ENCODE peak calls at places on chromosomes 2 and 18, in four cellular contexts. O, J, M and B are unnamed samples.

GRCh38 chr18:5285326-5285725 is 10.2 kb downstream of the ZBTB14 start:
- DNase-seq in O (no peak), M (no peak), J (no peak), B (no peak)

GRCh38 chr2:33425660-33426059 is 50.8 kb upstream of the RASGRP3 start:
- DNase-seq in M (no peak), O (no peak), J (no peak), B (no peak)

GRCh38 chr2:46821600-46821999 is 94.0 kb downstream of the MCFD2 start:
- DNase-seq in J (no peak), M (no peak), O (no peak), B (no peak)

GRCh38 chr2:206115026-206115578 is 29.1 kb upstream of the INO80D start:
- DNase-seq in O (no peak), M (no peak), J (no peak), B (peak; percentile 20)

GRCh38 chr2:100935372-100935752 is 66.7 kb upstream of the RPL31 start:
- DNase-seq in J (no peak), M (no peak), O (no peak), B (no peak)

GRCh38 chr2:152587187-152587947 is 129.9 kb downstream of the PRPF40A start:
- DNase-seq in M (no peak), O (no peak), J (no peak), B (no peak)

GRCh38 chr2:72148391-72148974 is 821 bp upstream of the CYP26B1 start:
- DNase-seq in M (no peak), J (no peak), O (no peak), B (no peak)

GRCh38 chr2:191983591-191983990 is 136.7 kb upstream of the CAVIN2 start:
- DNase-seq in M (no peak), O (no peak), J (no peak), B (no peak)

GRCh38 chr2:43190305-43191052 is 35.9 kb downstream of the ZFP36L2 start:
- DNase-seq in O (no peak), M (no peak), J (peak; percentile 91), B (no peak)

GRCh38 chr2:111227716-111228141 is 107.0 kb downstream of the BCL2L11 start:
- DNase-seq in M (no peak), J (no peak), O (no peak), B (peak; percentile 42)

GRCh38 chr2:228657807-228658402 is 476.4 kb upstream of the SPHKAP start:
- DNase-seq in M (peak; percentile 3), O (peak; percentile 8), J (no peak), B (peak; percentile 19)

GRCh38 chr2:61853086-61853847 is 593 bp downstream of the FAM161A start:
- DNase-seq in J (peak; percentile 51), M (no peak), O (peak; percentile 79), B (peak; percentile 64)

GRCh38 chr2:240398711-240399267 is 36.7 kb upstream of the GPC1 start:
- DNase-seq in M (no peak), O (no peak), J (no peak), B (no peak)

GRCh38 chr2:43454791-43455190 is 141.0 kb downstream of the THADA start:
- DNase-seq in O (no peak), M (no peak), J (no peak), B (no peak)

GRCh38 chr2:136399667-136400316 is 281.8 kb upstream of the CXCR4 start:
- DNase-seq in O (no peak), M (no peak), J (no peak), B (no peak)

DNA sequence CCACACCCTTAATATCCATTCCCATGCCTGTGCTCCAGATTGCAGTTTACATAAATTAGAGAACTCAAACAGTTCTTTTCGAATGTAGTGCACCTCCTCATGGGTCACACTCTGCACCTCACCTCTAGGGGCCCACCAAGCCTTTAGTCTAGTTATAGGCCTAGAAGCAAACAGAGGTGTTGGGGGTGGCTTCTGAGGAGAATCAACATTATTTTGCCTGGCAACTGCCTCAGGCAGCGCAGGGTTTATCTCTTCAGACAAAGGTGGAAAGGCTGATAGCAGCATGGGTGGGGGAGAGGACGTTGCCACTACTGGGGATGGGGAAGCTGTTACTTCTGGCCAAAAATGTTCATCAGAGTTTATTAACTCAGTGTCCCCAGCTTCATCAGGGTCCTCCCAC is 5.0 kb upstream of the GYPC start:
- DNase-seq in O (no peak), M (no peak), J (peak; percentile 55), B (no peak)
- TF ChIP-seq POLR2AphosphoS2 in O (no peak), M (no peak), J (no peak), B (no peak)

GRCh38 chr2:164151518-164151917 is 415.7 kb upstream of the FIGN start:
- DNase-seq in J (no peak), M (no peak), O (no peak), B (no peak)
- TF ChIP-seq POLR2AphosphoS2 in J (no peak), M (no peak), O (no peak), B (no peak)

GRCh38 chr18:51437280-51438271 is 240.1 kb upstream of the MEX3C start:
- DNase-seq in M (no peak), J (no peak), O (no peak), B (no peak)
- TF ChIP-seq POLR2AphosphoS2 in M (no peak), J (no peak), O (no peak), B (no peak)

GRCh38 chr2:170817247-170817998 is 736 bp downstream of the GAD1 start:
- DNase-seq in M (no peak), O (no peak), J (peak; percentile 31), B (no peak)
- TF ChIP-seq POLR2AphosphoS2 in M (no peak), O (no peak), J (no peak), B (no peak)

GRCh38 chr2:15242936-15243461 is 318.1 kb downstream of the NBAS start:
- DNase-seq in O (no peak), M (no peak), J (peak; percentile 39), B (no peak)
- TF ChIP-seq POLR2AphosphoS2 in O (no peak), M (no peak), J (no peak), B (no peak)

GRCh38 chr18:44895176-44895798 is 214.6 kb downstream of the SETBP1 start:
- DNase-seq in M (peak; percentile 53), J (peak; percentile 22), O (peak; percentile 16), B (no peak)
- TF ChIP-seq POLR2AphosphoS2 in M (no peak), J (no peak), O (no peak), B (no peak)

GRCh38 chr2:161386228-161386627 is 29.9 kb upstream of the TBR1 start:
- DNase-seq in J (no peak), O (no peak), M (peak; percentile 32), B (no peak)
- TF ChIP-seq POLR2AphosphoS2 in J (no peak), O (no peak), M (no peak), B (no peak)

GRCh38 chr2:79005211-79005610 is 20.3 kb upstream of the REG3G start:
- DNase-seq in J (no peak), M (no peak), O (no peak), B (no peak)
- TF ChIP-seq POLR2AphosphoS2 in J (no peak), M (no peak), O (no peak), B (no peak)

DNA sequence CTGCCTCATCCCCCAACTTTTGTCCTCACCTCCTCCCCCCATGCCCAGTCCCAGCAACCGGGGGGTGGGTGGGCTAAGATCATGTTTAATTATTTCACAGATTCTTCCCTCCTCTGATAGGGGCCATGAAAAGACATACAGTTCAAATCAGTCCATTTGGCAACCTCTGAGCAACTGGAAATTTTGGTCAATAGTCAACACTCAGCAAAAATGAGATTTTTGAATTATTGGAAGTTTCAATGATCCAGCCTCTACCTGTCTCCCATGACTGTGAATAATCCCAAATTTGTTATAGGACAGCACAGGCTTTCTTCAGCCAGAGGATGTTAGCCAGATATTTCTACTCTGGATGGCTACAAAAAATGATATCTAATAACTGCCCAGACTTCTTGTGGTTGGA is 549.9 kb downstream of the TNS1 start:
- DNase-seq in M (no peak), O (no peak), J (no peak), B (no peak)
- TF ChIP-seq POLR2AphosphoS2 in M (no peak), O (no peak), J (no peak), B (no peak)

GRCh38 chr2:28231110-28231621 is 161.5 kb upstream of the FOSL2 start:
- DNase-seq in M (no peak), O (no peak), J (no peak), B (no peak)
- TF ChIP-seq POLR2AphosphoS2 in M (no peak), O (no peak), J (no peak), B (no peak)